ENCODE peak calls at places on chromosomes 7 and 10, in five cellular contexts. Z, Q, S, K and D are unnamed samples.

GRCh38 chr7:44646176-44646920 is 39.9 kb downstream of the OGDH start:
- DNase-seq in K (no peak), Q (no peak), S (no peak), Z (no peak), D (no peak)

GRCh38 chr7:158684329-158684728 is 20.3 kb downstream of the NCAPG2 start:
- DNase-seq in K (no peak), Q (peak; percentile 36), Z (no peak), S (no peak), D (no peak)

GRCh38 chr10:75211007-75211735 is 575 bp downstream of the VDAC2 start:
- DNase-seq in Z (peak; percentile 68), Q (peak; percentile 57), S (no peak), K (peak; percentile 76), D (peak; percentile 48)

GRCh38 chr7:100166317-100166940 is 2.0 kb downstream of the GAL3ST4 start:
- DNase-seq in Z (no peak), Q (no peak), K (no peak), S (no peak), D (no peak)

GRCh38 chr10:86242761-86243160 is 123.8 kb downstream of the GRID1 start:
- DNase-seq in Z (no peak), K (no peak), S (no peak), Q (no peak), D (no peak)

GRCh38 chr10:125629758-125630376 is 53.1 kb downstream of the TEX36 start:
- DNase-seq in K (peak; percentile 50), S (no peak), Q (peak; percentile 53), Z (peak; percentile 72), D (peak; percentile 44)

GRCh38 chr7:111083423-111083822 is 7.5 kb upstream of the LRRN3 start:
- DNase-seq in Q (peak; percentile 78), K (no peak), S (peak; percentile 88), Z (no peak), D (no peak)

GRCh38 chr7:90455163-90456030 is 14.0 kb upstream of the PTTG1IP2 start:
- DNase-seq in S (peak; percentile 7), Z (peak; percentile 32), Q (peak; percentile 57), K (peak; percentile 40), D (peak; percentile 10)

GRCh38 chr7:118590107-118590506 is 365.6 kb downstream of the ANKRD7 start:
- DNase-seq in S (no peak), K (peak; percentile 47), Z (no peak), Q (no peak), D (no peak)

GRCh38 chr7:129161524-129161923 is 17.0 kb downstream of the TSPAN33 start:
- DNase-seq in K (no peak), Q (no peak), Z (no peak), S (no peak), D (no peak)

GRCh38 chr7:128909605-128910568 is 622 bp downstream of the KCP start:
- DNase-seq in K (no peak), Z (no peak), Q (peak; percentile 23), S (no peak), D (no peak)

GRCh38 chr10:118754132-118754555 is 626 bp downstream of the CACUL1 start:
- DNase-seq in Z (no peak), K (peak; percentile 52), S (no peak), Q (no peak), D (peak; percentile 35)

GRCh38 chr10:69428138-69428537 is 11.4 kb upstream of the TACR2 start:
- DNase-seq in S (no peak), K (no peak), Q (no peak), Z (no peak), D (no peak)

GRCh38 chr7:111107989-111108388 is 17.1 kb downstream of the LRRN3 start:
- DNase-seq in Z (no peak), S (no peak), K (no peak), Q (no peak), D (no peak)

GRCh38 chr7:127588697-127589482 is 679 bp downstream of the ARF5 start:
- DNase-seq in Q (peak; percentile 51), K (peak; percentile 76), Z (peak; percentile 60), S (no peak), D (peak; percentile 50)

GRCh38 chr7:4951903-4952636 is 6.9 kb downstream of the MMD2 start:
- DNase-seq in Q (peak; percentile 10), K (peak; percentile 40), S (peak; percentile 13), Z (no peak), D (no peak)

GRCh38 chr10:100009283-100009792 is 409 bp downstream of the DNMBP start:
- DNase-seq in Q (no peak), S (no peak), K (peak; percentile 15), Z (peak; percentile 42), D (peak; percentile 18)

GRCh38 chr10:131174651-131175540 is 136.6 kb downstream of the TCERG1L start:
- DNase-seq in K (no peak), Q (no peak), S (no peak), Z (no peak), D (no peak)

GRCh38 chr10:59536151-59536550 is 173.5 kb downstream of the SLC16A9 start:
- DNase-seq in S (no peak), Q (peak; percentile 92), Z (no peak), K (no peak), D (no peak)

GRCh38 chr10:112711366-112711765 is 238.7 kb upstream of the TCF7L2 start:
- DNase-seq in Z (peak; percentile 7), K (no peak), S (no peak), Q (peak; percentile 53), D (no peak)

GRCh38 chr7:80134536-80135305 is at the start of gene GNAI1:
- DNase-seq in Z (peak; percentile 78), K (peak; percentile 2), S (no peak), Q (peak; percentile 74), D (peak; percentile 27)

GRCh38 chr7:140501941-140502340 is 22.6 kb upstream of the MKRN1 start:
- DNase-seq in K (peak; percentile 38), Q (no peak), S (no peak), Z (no peak), D (no peak)

GRCh38 chr10:100518761-100519241 is 860 bp downstream of the SEC31B start:
- DNase-seq in Q (peak; percentile 70), S (no peak), K (peak; percentile 63), Z (peak; percentile 57), D (peak; percentile 65)

GRCh38 chr7:32957326-32958045 is at the start of gene FKBP9:
- DNase-seq in S (no peak), Z (peak; percentile 93), K (peak; percentile 86), Q (peak; percentile 79), D (peak; percentile 76)

GRCh38 chr10:12322583-12323131 is 26.7 kb upstream of the CAMK1D start:
- DNase-seq in Q (no peak), S (no peak), K (no peak), Z (no peak), D (peak; percentile 13)

GRCh38 chr10:6445671-6446278 is 134.3 kb downstream of the PRKCQ start:
- DNase-seq in Z (peak; percentile 60), K (peak; percentile 76), Q (peak; percentile 28), S (no peak), D (peak; percentile 10)

GRCh38 chr10:28305551-28305950 is 2.7 kb upstream of the MPP7 start:
- DNase-seq in S (no peak), Q (no peak), K (no peak), Z (no peak), D (no peak)

GRCh38 chr10:52451817-52452216 is 137.7 kb downstream of the DKK1 start:
- DNase-seq in Z (peak; percentile 75), K (no peak), S (no peak), Q (peak; percentile 76), D (no peak)
- TF ChIP-seq POLR2A in Z (no peak), K (no peak), S (no peak), Q (no peak), D (no peak)

GRCh38 chr7:39741942-39742623 is 118.7 kb downstream of the RALA start:
- DNase-seq in Q (peak; percentile 41), Z (peak; percentile 75), S (no peak), K (peak; percentile 71), D (no peak)
- TF ChIP-seq BHLHE40 in Q (no peak), Z (no peak), S (no peak), K (no peak), D (no peak)

DNA sequence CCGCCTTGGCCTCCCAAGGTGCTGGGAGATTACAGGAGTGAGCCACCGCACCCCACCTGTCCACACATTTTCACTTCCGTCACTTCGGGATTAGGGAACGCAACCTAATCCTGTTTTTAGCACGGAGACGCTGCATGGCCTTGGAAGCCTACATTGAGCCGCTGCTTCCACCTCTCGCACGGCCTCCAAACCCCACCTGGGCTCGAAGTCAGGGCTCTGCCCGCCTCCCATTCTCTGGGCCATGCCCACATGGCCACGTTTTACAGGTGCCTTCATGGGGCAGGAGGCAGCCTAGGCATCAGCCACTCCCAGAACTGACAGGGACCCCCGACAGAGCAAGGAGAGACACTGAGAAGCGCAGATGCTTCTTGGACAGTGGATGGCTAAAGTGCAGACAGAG is 100.6 kb downstream of the OAT start:
- DNase-seq in Q (no peak), Z (no peak), K (no peak), S (no peak), D (no peak)
- TF ChIP-seq POLR2A in Q (no peak), Z (no peak), K (no peak), S (no peak), D (no peak)

GRCh38 chr10:126931548-126931947 is 26.3 kb downstream of the DOCK1 start:
- DNase-seq in Z (no peak), K (no peak), S (no peak), Q (no peak), D (no peak)
- TF ChIP-seq BHLHE40 in Z (no peak), K (no peak), S (no peak), Q (no peak), D (no peak)

GRCh38 chr10:88989824-88990527 is 622 bp upstream of the FAS start:
- DNase-seq in S (no peak), Q (peak; percentile 86), Z (no peak), K (no peak), D (no peak)

GRCh38 chr10:88992945-88993537 is 2.4 kb downstream of the FAS start:
- DNase-seq in Z (no peak), K (no peak), Q (peak; percentile 54), S (no peak), D (no peak)

GRCh38 chr10:88990528-88991160 is at the start of gene FAS:
- DNase-seq in S (peak; percentile 80), Z (peak; percentile 66), Q (peak; percentile 57), K (peak; percentile 11), D (peak; percentile 27)

GRCh38 chr10:88991900-88992237 is 1.3 kb downstream of the FAS start:
- DNase-seq in K (no peak), Z (no peak), S (no peak), Q (no peak), D (no peak)

DNA sequence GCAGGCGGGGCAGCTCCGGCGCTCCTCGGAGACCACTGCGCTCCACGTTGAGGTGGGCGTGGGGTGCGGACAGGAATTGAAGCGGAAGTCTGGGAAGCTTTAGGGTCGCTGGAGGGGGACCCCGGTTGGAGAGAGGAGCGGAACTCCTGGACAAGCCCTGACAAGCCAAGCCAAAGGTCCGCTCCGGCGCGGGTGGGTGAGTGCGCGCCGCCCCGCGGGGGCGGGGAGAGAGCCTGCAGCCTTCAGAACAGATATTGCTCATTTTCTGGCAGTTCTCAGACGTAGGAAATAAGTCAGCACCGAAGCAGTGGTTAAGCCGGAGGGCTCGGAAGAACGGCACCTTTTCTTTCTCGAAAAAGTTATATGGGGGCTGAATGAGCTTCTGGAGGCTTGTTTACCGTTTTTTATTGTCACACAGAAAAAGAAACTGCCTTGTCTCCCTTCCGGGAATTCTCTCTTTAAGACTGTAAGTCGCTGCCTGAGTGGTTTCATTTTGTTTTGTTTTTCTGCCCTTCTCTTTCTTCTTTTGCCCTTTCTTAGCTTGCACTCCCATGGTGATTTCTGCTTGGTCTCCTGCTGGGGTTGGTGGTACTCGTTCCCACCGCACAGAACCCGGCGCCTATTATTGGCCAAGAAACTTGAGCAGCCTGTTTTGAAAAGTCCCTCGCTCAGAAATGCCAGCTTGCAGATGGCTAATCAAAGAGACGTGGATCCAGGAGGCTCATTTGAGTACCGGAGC is 732 bp downstream of the FAS start:
- DNase-seq in Z (peak; percentile 45), Q (peak; percentile 68), S (no peak), K (peak; percentile 47), D (peak; percentile 54)
- TF ChIP-seq POLR2A in Z (peak; percentile 20), Q (peak; percentile 47), S (no peak), K (no peak), D (no peak)

GRCh38 chr7:157499121-157499834 is 162.5 kb downstream of the DNAJB6 start:
- DNase-seq in Z (no peak), K (no peak), S (no peak), Q (no peak), D (no peak)
- TF ChIP-seq BHLHE40 in Z (no peak), K (no peak), S (no peak), Q (no peak), D (no peak)